ENCODE peak calls at places on chromosomes 7 and 10, in four cellular contexts. R is IMR-90, V is neuronal stem cell, A is mesendoderm. J is an unnamed sample.

GRCh38 chr7:121515651-121516401 is 119.7 kb upstream of the FAM3C start:
- DNase-seq in R (no peak), V (no peak), A (no peak), J (no peak)

GRCh38 chr10:6202098-6202683 is 541 bp upstream of the PFKFB3 start:
- DNase-seq in R (no peak), V (peak), A (no peak), J (no peak)

GRCh38 chr7:48847896-48848295 is 76.5 kb upstream of the CDC14C start:
- DNase-seq in R (no peak), V (no peak), A (no peak), J (no peak)

GRCh38 chr10:2094171-2094570 is 356.8 kb upstream of the ADARB2 start:
- DNase-seq in R (no peak), V (no peak), A (no peak), J (no peak)

GRCh38 chr7:91264083-91264923 is at the start of gene FZD1:
- DNase-seq in R (peak), V (peak), A (peak), J (peak)

GRCh38 chr7:138945806-138946205 is 35.4 kb downstream of the KIAA1549 start:
- DNase-seq in R (no peak), V (no peak), A (no peak), J (no peak)

GRCh38 chr7:158737064-158737695 is 32.6 kb upstream of the NCAPG2 start:
- DNase-seq in R (no peak), V (no peak), A (no peak), J (no peak)

GRCh38 chr7:98079891-98080653 is 26.6 kb upstream of the LMTK2 start:
- DNase-seq in R (no peak), V (no peak), A (peak), J (no peak)

GRCh38 chr7:151982806-151983205 is 26.6 kb downstream of the GALNTL5 start:
- DNase-seq in R (no peak), V (no peak), A (no peak), J (no peak)

GRCh38 chr7:30226593-30227268 is 57.7 kb upstream of the ZNRF2 start:
- DNase-seq in R (no peak), V (no peak), A (peak), J (peak)

GRCh38 chr7:108268200-108268820 is 138.1 kb upstream of the LAMB4 start:
- DNase-seq in R (peak), V (no peak), A (no peak), J (no peak)

GRCh38 chr7:130884437-130885417 is 150.7 kb upstream of the KLF14 start:
- DNase-seq in R (no peak), V (no peak), A (no peak), J (no peak)

GRCh38 chr7:65307651-65308299 is 65.9 kb upstream of the ZNF92 start:
- DNase-seq in R (peak), V (peak), A (peak), J (peak)

GRCh38 chr7:133781481-133782090 is 345.6 kb upstream of the LRGUK start:
- DNase-seq in R (no peak), V (no peak), A (no peak), J (no peak)

GRCh38 chr10:109773818-109774440 is 149.4 kb downstream of the XPNPEP1 start:
- DNase-seq in R (peak), V (peak), A (peak), J (no peak)

GRCh38 chr10:58704226-58705200 is 191.8 kb downstream of the BICC1 start:
- DNase-seq in R (peak), V (no peak), A (no peak), J (no peak)

GRCh38 chr7:102933763-102934162 is 21.0 kb downstream of the LRRC17 start:
- DNase-seq in R (peak), V (peak), A (peak), J (peak)

GRCh38 chr7:24729365-24730017 is 27.8 kb downstream of the GSDME start:
- DNase-seq in R (no peak), V (no peak), A (no peak), J (no peak)

GRCh38 chr7:122412886-122413285 is 108.3 kb upstream of the FEZF1 start:
- DNase-seq in R (peak), V (no peak), A (peak), J (no peak)

GRCh38 chr7:144820557-144820956 is 15.3 kb downstream of the TPK1 start:
- DNase-seq in R (no peak), V (no peak), A (no peak), J (no peak)

GRCh38 chr10:103451091-103451801 is 924 bp downstream of the CALHM2 start:
- DNase-seq in R (no peak), V (no peak), A (peak), J (no peak)

GRCh38 chr7:16660702-16661464 is 14.9 kb downstream of the BZW2 start:
- DNase-seq in R (peak), V (no peak), A (no peak), J (no peak)
- H3K27ac ChIP-seq in R (peak), V (no peak), A (no peak), J (no peak)

GRCh38 chr10:15860692-15861201 is 440 bp upstream of the MINDY3 start:
- DNase-seq in R (no peak), V (no peak), A (no peak), J (no peak)
- H3K18ac ChIP-seq in R (peak), V (no peak), A (peak), J (no peak)

GRCh38 chr7:101688183-101688831 is 59.2 kb upstream of the MYL10 start:
- DNase-seq in R (peak), V (peak), A (peak), J (peak)
- H3K27ac ChIP-seq in R (no peak), V (no peak), A (no peak), J (no peak)

DNA sequence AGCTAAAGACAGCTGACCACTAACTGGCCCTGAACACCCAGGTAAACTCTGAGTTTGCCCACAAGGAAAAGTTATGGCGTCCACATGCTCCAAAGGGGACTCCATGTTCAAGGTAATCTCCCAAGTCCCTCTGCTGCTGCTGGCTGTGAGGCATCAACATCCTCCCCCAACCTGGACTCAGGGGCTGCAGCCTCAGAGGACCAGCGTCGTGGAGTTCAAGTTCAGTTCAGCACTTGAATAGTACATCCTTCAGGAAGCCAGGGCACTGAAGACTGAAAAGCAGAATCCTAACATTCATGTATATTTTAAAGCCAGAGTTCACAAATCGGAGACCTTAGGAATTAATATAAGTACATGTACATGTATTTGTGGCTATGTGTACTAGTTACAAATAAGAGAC is 90.3 kb downstream of the PTPRE start:
- DNase-seq in R (no peak), V (no peak), A (no peak), J (no peak)
- H3K18ac ChIP-seq in R (no peak), V (no peak), A (no peak), J (peak)

GRCh38 chr10:17237163-17237562 is 9.1 kb downstream of the VIM start:
- DNase-seq in R (no peak), V (no peak), A (no peak), J (no peak)

GRCh38 chr10:17234541-17234940 is 6.5 kb downstream of the VIM start:
- DNase-seq in R (no peak), V (no peak), A (no peak), J (no peak)

GRCh38 chr10:17235136-17235535 is 7.1 kb downstream of the VIM start:
- DNase-seq in R (no peak), V (no peak), A (peak), J (peak)

GRCh38 chr10:17237915-17238444 is 9.9 kb downstream of the VIM start:
- DNase-seq in R (peak), V (no peak), A (peak), J (no peak)

DNA sequence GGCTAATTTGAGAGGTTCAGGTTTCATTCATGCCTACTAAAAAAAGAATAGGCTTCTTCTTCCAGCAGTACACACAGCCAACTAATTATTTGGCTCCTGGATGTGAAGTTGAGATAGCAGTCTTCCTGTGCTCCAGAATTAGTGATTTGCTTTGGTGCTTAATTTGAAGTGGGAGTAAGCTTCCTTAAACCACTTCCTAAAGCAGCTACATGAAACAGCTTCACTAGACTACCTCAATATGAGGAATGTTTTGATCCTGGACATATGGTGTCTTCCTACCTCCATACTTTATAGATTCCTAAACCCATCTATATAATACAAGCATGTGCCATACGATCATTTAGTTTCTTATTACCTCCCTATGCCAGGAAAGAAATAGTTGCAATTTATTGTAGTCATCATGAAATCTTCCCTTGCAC is 8.4 kb downstream of the VIM start:
- DNase-seq in R (no peak), V (no peak), A (no peak), J (no peak)
- H3K27ac ChIP-seq in R (no peak), V (no peak), A (no peak), J (no peak)

DNA sequence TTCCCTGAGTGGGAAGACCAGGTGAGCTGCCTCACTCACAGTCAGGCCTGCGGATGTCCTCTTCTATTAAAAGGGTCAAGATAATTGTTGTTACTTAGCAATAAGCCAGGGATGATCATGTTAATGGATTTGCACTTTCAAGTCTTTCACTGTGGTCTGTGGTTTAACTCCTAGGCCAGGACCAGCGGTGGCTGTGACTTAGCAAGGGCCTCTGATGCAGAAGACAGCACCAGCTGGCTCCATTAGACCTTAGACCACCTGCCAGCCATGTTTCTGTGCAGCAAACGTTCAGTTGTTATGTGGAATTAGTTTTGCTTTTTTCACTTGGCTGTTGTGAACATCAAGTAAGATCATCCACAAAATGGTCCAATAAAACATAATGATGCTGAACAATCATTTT is 537.3 kb downstream of the TNS3 start:
- DNase-seq in R (no peak), V (no peak), A (no peak), J (no peak)
- H3K18ac ChIP-seq in R (no peak), V (no peak), A (no peak), J (no peak)

DNA sequence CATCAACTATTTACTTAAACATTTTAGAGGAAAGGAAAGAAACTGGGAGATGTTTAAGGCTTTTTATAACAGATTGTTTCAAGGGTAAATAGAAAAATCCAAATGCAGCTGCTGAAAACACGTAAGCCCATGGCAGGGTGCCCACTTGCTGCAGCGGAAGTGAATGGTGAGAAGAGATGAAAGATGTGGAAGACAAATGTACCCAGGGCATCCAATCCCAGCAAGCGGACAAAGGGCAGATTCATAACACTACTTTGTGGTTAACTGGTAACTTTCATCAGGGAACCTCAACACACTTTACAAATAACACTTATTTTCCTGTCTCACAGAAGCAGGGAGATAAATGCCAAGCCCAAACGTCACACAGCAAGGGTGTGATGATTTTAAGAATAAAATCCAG is 358.4 kb downstream of the KCNMA1 start:
- DNase-seq in R (peak), V (no peak), A (no peak), J (no peak)
- H3K27ac ChIP-seq in R (no peak), V (no peak), A (no peak), J (no peak)

GRCh38 chr7:6631605-6632004 is 5.5 kb upstream of the ZNF316 start:
- DNase-seq in R (no peak), V (no peak), A (no peak), J (no peak)
- H3K18ac ChIP-seq in R (no peak), V (no peak), A (no peak), J (no peak)

GRCh38 chr7:132189881-132190280 is 386.4 kb downstream of the PLXNA4 start:
- DNase-seq in R (no peak), V (no peak), A (no peak), J (no peak)

GRCh38 chr7:132190683-132191082 is 385.6 kb downstream of the PLXNA4 start:
- DNase-seq in R (no peak), V (no peak), A (no peak), J (no peak)

GRCh38 chr7:132193898-132194297 is 382.4 kb downstream of the PLXNA4 start:
- DNase-seq in R (no peak), V (no peak), A (no peak), J (no peak)

GRCh38 chr7:132191418-132191817 is 384.9 kb downstream of the PLXNA4 start:
- DNase-seq in R (no peak), V (no peak), A (no peak), J (no peak)

GRCh38 chr7:132192809-132193208 is 383.5 kb downstream of the PLXNA4 start:
- DNase-seq in R (no peak), V (no peak), A (no peak), J (no peak)
- H3K27ac ChIP-seq in R (no peak), V (no peak), A (no peak), J (no peak)

J was measured in H9.